ENCODE peak calls at places on chromosome 19, in nine cellular contexts. V is GM23248, D is kidney, B is fibroblast of lung, C is neuronal stem cell, P is H9, K is trophoblast cell, Y is IMR-90, N is HCT116. X is an unnamed sample.

GRCh38 chr19:6047256-6047655 is 63.0 kb downstream of the RFX2 start:
- DNase-seq in V (no peak), D (no peak), B (no peak), C (no peak), P (no peak), K (no peak), Y (no peak), N (no peak), X (no peak)

GRCh38 chr19:6709549-6709948 is 10.9 kb downstream of the C3 start:
- DNase-seq in V (no peak), D (peak), B (no peak), C (no peak), P (no peak), K (no peak), Y (no peak), N (no peak), X (no peak)

GRCh38 chr19:18915639-18916038 is 3.5 kb downstream of the COPE start:
- DNase-seq in V (peak), D (no peak), B (peak), C (no peak), P (peak), K (no peak), Y (peak), N (peak), X (peak)

GRCh38 chr19:5480427-5480836 is 25.2 kb downstream of the ZNRF4 start:
- DNase-seq in V (peak), D (no peak), B (no peak), C (no peak), P (peak), K (peak), Y (no peak), N (peak), X (peak)

GRCh38 chr19:35110974-35111373 is 4.6 kb upstream of the FXYD3 start:
- DNase-seq in V (no peak), D (no peak), B (no peak), C (no peak), P (no peak), K (no peak), Y (no peak), N (no peak), X (no peak)

GRCh38 chr19:14416743-14417214 is 2.4 kb downstream of the DDX39A start:
- DNase-seq in V (peak), D (no peak), B (no peak), C (no peak), P (no peak), K (peak), Y (no peak), N (no peak), X (peak)

GRCh38 chr19:18742324-18742723 is 48.8 kb downstream of the COMP start:
- DNase-seq in V (no peak), D (no peak), B (no peak), C (no peak), P (no peak), K (no peak), Y (no peak), N (no peak), X (no peak)

GRCh38 chr19:56291857-56292256 is 19.3 kb downstream of the EDDM13 start:
- DNase-seq in V (no peak), D (no peak), B (no peak), C (no peak), P (no peak), K (no peak), Y (no peak), N (no peak), X (no peak)

GRCh38 chr19:22517496-22518411 is 95.6 kb upstream of the ZNF98 start:
- DNase-seq in V (no peak), D (no peak), B (no peak), C (no peak), P (no peak), K (no peak), Y (no peak), N (no peak), X (no peak)

GRCh38 chr19:50358483-50359431 is 6.7 kb downstream of the NAPSA start:
- DNase-seq in V (peak), D (peak), B (peak), C (no peak), P (no peak), K (peak), Y (peak), N (no peak), X (peak)

GRCh38 chr19:43351998-43352746 is 1.3 kb upstream of the CD177 start:
- DNase-seq in V (no peak), D (no peak), B (no peak), C (no peak), P (no peak), K (no peak), Y (no peak), N (no peak), X (no peak)

GRCh38 chr19:1244693-1245451 is 3.3 kb downstream of the ATP5F1D start:
- DNase-seq in V (peak), D (peak), B (no peak), C (no peak), P (no peak), K (peak), Y (no peak), N (no peak), X (no peak)

GRCh38 chr19:49210108-49210900 is 52.7 kb downstream of the TRPM4 start:
- DNase-seq in V (peak), D (peak), B (no peak), C (peak), P (peak), K (peak), Y (no peak), N (no peak), X (peak)

GRCh38 chr19:51698296-51698695 is 5.2 kb downstream of the SPACA6 start:
- DNase-seq in V (peak), D (no peak), B (peak), C (no peak), P (no peak), K (no peak), Y (peak), N (no peak), X (no peak)

GRCh38 chr19:5125797-5126497 is 157.0 kb downstream of the KDM4B start:
- DNase-seq in V (no peak), D (no peak), B (peak), C (no peak), P (peak), K (no peak), Y (peak), N (no peak), X (no peak)

GRCh38 chr19:47371269-47371668 is 22.2 kb downstream of the DHX34 start:
- DNase-seq in V (no peak), D (no peak), B (no peak), C (no peak), P (no peak), K (no peak), Y (no peak), N (no peak), X (peak)

GRCh38 chr19:30445385-30445784 is 73.2 kb downstream of the ZNF536 start:
- DNase-seq in V (no peak), D (no peak), B (no peak), C (no peak), P (no peak), K (no peak), Y (no peak), N (no peak), X (no peak)

GRCh38 chr19:39599116-39599515 is 3.2 kb upstream of the LGALS13 start:
- DNase-seq in V (peak), D (no peak), B (peak), C (peak), P (no peak), K (peak), Y (peak), N (no peak), X (peak)

GRCh38 chr19:10086032-10086903 is at the start of gene SHFL:
- DNase-seq in V (peak), D (peak), B (peak), C (peak), P (peak), K (peak), Y (peak), N (no peak), X (peak)
- H3K9ac ChIP-seq in V (peak), D (peak), B (peak), C (peak), P (no peak), K (peak), Y (peak), N (peak), X (peak)

DNA sequence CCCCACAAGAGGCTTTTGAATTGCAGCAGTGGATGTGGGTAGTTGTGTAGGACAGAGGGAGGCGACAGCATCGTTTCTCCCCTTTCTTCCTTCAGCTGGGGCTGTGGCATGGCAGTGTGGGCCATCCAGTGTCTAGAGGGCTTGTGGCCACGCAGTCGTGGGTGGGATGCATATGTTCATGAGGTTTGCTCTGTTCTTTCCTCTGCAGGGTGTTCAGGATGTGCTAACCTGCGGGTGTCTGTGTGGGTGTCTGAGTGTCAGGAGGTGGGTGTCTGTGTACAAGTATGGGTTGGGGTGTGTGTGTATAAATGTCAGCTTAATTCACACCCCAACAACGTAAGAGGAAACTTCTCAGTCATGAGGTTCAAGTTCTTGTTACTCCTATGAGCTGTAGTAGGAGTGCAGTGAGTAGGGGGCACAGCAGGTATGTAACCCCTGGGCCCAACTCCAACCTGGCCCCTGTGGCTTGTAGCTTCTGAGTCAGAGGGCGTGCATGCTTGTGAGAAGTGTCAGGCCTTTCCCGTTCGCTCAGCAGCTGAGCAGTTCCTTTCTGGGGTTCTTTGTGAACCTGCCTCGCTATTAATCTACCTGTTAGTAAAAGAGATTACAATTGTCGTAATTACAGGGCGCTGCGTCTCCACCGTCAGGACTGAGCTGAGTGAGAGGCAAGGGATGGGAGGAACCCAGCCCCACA is 49.0 kb downstream of the NFIX start:
- DNase-seq in V (peak), D (no peak), B (peak), C (no peak), P (no peak), K (no peak), Y (peak), N (no peak), X (no peak)
- H3K9ac ChIP-seq in V (peak), D (no peak), B (no peak), C (no peak), P (no peak), K (no peak), Y (no peak), N (no peak), X (no peak)

GRCh38 chr19:8512115-8512967 is 1.6 kb downstream of the ZNF414 start:
- DNase-seq in V (peak), D (no peak), B (no peak), C (no peak), P (peak), K (peak), Y (no peak), N (peak), X (peak)
- H3K9ac ChIP-seq in V (no peak), D (no peak), B (no peak), C (no peak), P (no peak), K (no peak), Y (no peak), N (peak), X (peak)

DNA sequence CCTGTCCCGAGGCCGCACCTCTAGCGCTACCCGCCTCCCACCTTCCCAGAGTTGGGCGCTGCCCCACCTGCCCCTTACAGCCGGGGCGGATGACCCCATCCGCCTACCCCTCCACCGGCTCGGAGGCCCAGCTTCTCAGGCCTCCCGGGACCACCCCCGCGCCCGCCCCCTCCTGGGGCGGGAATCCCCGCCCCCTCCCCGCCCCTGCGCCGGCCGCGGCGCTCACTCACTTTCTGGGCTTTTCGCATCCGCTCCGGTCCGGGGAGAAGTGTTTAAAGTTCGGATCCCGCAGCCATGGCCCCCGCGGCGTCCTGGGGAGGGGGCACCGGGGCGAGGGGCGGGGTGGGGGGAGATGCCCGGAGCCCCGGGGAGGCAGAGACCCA is 448 bp downstream of the ERFL start:
- DNase-seq in V (no peak), D (peak), B (no peak), C (no peak), P (no peak), K (no peak), Y (no peak), N (no peak), X (peak)
- H3K9ac ChIP-seq in V (peak), D (no peak), B (no peak), C (no peak), P (no peak), K (no peak), Y (no peak), N (peak), X (peak)

X was measured in Karpas-422.